ENCODE peak calls at places on chromosomes 5 and 9, in five cellular contexts. T is iPS-NIHi11; H is sciatic nerve; N is choroid plexus epithelial cell; V is naive thymus-derived CD8-positive, alpha-beta T cell. O is an unnamed sample.

GRCh38 chr5:124521461-124522230 is 224.8 kb downstream of the ZNF608 start:
- DNase-seq in H (no peak), T (no peak), N (no peak), V (no peak), O (no peak)

GRCh38 chr5:81835813-81836458 is 85.0 kb upstream of the SSBP2 start:
- DNase-seq in N (no peak), T (no peak), H (no peak), V (no peak), O (no peak)

GRCh38 chr5:36066540-36067210 is at the start of gene UGT3A2:
- DNase-seq in H (no peak), T (peak), N (no peak), V (no peak), O (no peak)

GRCh38 chr5:59380350-59380951 is 513.1 kb downstream of the PDE4D start:
- DNase-seq in V (no peak), N (peak), T (peak), H (no peak), O (peak)

GRCh38 chr9:114696814-114697544 is 15.0 kb upstream of the TEX48 start:
- DNase-seq in N (peak), V (no peak), H (no peak), T (no peak), O (no peak)

GRCh38 chr9:38334234-38334633 is 58.3 kb upstream of the ALDH1B1 start:
- DNase-seq in H (no peak), V (no peak), T (peak), N (no peak), O (no peak)

GRCh38 chr9:34644766-34645314 is 1.6 kb upstream of the GALT start:
- DNase-seq in T (no peak), H (no peak), N (no peak), V (no peak), O (no peak)

GRCh38 chr5:171201285-171201684 is 107.8 kb upstream of the TLX3 start:
- DNase-seq in N (no peak), H (no peak), T (no peak), V (no peak), O (no peak)

GRCh38 chr5:6712136-6712581 is 1.1 kb upstream of the TENT4A start:
- DNase-seq in T (peak), V (peak), N (peak), H (peak), O (peak)

GRCh38 chr5:334903-335739 is 13.6 kb downstream of the AHRR start:
- DNase-seq in V (no peak), N (no peak), T (no peak), H (no peak), O (no peak)